ENCODE peak calls at places on chromosomes 16 and 17, in six cellular contexts. F is foreskin keratinocyte; P is H9; J is GM23338; R is left lung; E is CD8-positive, alpha-beta T cell. Y is an unnamed sample.

GRCh38 chr17:74815671-74816370 is 39.7 kb upstream of the NAT9 start:
- DNase-seq in J (peak), E (no peak), F (no peak), R (no peak), P (peak), Y (no peak)

GRCh38 chr17:248337-249235 is 67.1 kb upstream of the DOC2B start:
- DNase-seq in R (peak), E (no peak), F (no peak), P (no peak), J (no peak), Y (no peak)

GRCh38 chr17:4386406-4386805 is 19.9 kb upstream of the UBE2G1 start:
- DNase-seq in F (no peak), R (no peak), P (no peak), E (no peak), J (no peak), Y (no peak)

GRCh38 chr16:72848759-72849664 is 198.9 kb downstream of the ZFHX3 start:
- DNase-seq in P (no peak), F (peak), J (no peak), R (peak), E (no peak), Y (no peak)

GRCh38 chr16:29290631-29291247 is 115.8 kb downstream of the NPIPB11 start:
- DNase-seq in F (peak), J (peak), P (peak), R (peak), E (peak), Y (no peak)

GRCh38 chr17:70138309-70138865 is 30.9 kb upstream of the KCNJ2 start:
- DNase-seq in P (no peak), E (no peak), J (no peak), F (no peak), R (no peak), Y (no peak)

GRCh38 chr17:41489531-41489930 is at the start of gene KRT36:
- DNase-seq in J (no peak), R (no peak), F (no peak), P (no peak), E (no peak), Y (no peak)

GRCh38 chr17:67095803-67096202 is 51.4 kb downstream of the CACNG1 start:
- DNase-seq in P (no peak), J (no peak), R (no peak), E (no peak), F (peak), Y (no peak)

GRCh38 chr17:43416998-43417891 is 18.5 kb downstream of the ARL4D start:
- DNase-seq in F (no peak), E (no peak), R (no peak), J (no peak), P (no peak), Y (no peak)

GRCh38 chr16:82793550-82794244 is 166.9 kb downstream of the CDH13 start:
- DNase-seq in R (no peak), F (no peak), P (no peak), E (no peak), J (peak), Y (no peak)

DNA sequence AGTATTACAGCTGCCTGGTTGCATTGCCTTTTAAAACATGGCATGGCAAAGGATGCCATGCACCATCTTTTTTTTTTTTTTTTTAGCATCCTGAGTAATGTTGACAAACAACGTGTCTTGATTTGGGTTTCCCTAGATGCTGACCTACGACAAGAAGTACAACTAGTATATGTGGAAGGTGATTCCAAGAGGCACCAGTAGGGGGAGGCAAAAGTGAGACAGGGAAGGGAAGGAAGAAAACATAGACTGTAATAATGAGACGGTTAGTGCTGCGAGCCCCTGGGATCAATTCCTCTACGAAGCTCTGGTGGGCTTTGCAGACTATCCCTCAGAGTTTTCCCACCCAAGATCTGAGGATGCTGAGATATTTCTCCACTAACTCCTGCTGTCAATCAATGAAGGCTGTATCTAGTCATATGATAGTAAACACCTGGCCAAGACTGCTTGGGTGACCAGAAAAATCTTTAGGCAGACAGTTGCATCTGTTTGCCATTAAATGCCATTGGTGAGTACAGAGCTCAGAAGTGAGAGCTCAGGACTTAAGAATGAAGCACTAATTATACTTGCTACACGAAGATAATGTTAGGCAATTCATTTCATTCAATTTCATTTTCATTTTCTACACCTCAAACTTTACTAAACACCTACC is 458.6 kb upstream of the GOT2 start:
- DNase-seq in R (no peak), P (peak), F (no peak), J (peak), E (no peak), Y (no peak)
- TF ChIP-seq CTCF in R (peak), P (peak), F (no peak), J (peak), E (no peak), Y (peak)

GRCh38 chr16:2337431-2338296 is 2.9 kb downstream of the ABCA3 start:
- DNase-seq in R (no peak), J (no peak), P (no peak), E (no peak), F (no peak), Y (no peak)

GRCh38 chr16:2331932-2332267 is 8.6 kb downstream of the ABCA3 start:
- DNase-seq in R (no peak), P (no peak), J (no peak), E (no peak), F (no peak), Y (no peak)

GRCh38 chr16:2333231-2333630 is 7.3 kb downstream of the ABCA3 start:
- DNase-seq in F (no peak), E (no peak), R (no peak), P (no peak), J (no peak), Y (no peak)

GRCh38 chr16:2333772-2334379 is 6.7 kb downstream of the ABCA3 start:
- DNase-seq in E (no peak), F (no peak), P (no peak), J (no peak), R (no peak), Y (no peak)

GRCh38 chr16:2335286-2335895 is 5.1 kb downstream of the ABCA3 start:
- DNase-seq in F (no peak), J (no peak), E (no peak), R (no peak), P (no peak), Y (no peak)
- TF ChIP-seq CTCF in F (no peak), J (no peak), E (no peak), R (no peak), P (no peak), Y (no peak)

GRCh38 chr16:2860826-2861567 is 3.0 kb upstream of the PRSS22 start:
- DNase-seq in E (no peak), R (no peak), P (no peak), F (no peak), J (peak), Y (no peak)
- TF ChIP-seq CTCF in E (no peak), R (no peak), P (no peak), F (no peak), J (no peak), Y (no peak)

GRCh38 chr16:23640959-23641765 is at the start of the genes DCTN5 and PALB2:
- DNase-seq in F (peak), R (peak), J (peak), P (peak), E (peak), Y (peak)
- TF ChIP-seq CTCF in F (peak), R (no peak), J (no peak), P (no peak), E (no peak), Y (no peak)

DNA sequence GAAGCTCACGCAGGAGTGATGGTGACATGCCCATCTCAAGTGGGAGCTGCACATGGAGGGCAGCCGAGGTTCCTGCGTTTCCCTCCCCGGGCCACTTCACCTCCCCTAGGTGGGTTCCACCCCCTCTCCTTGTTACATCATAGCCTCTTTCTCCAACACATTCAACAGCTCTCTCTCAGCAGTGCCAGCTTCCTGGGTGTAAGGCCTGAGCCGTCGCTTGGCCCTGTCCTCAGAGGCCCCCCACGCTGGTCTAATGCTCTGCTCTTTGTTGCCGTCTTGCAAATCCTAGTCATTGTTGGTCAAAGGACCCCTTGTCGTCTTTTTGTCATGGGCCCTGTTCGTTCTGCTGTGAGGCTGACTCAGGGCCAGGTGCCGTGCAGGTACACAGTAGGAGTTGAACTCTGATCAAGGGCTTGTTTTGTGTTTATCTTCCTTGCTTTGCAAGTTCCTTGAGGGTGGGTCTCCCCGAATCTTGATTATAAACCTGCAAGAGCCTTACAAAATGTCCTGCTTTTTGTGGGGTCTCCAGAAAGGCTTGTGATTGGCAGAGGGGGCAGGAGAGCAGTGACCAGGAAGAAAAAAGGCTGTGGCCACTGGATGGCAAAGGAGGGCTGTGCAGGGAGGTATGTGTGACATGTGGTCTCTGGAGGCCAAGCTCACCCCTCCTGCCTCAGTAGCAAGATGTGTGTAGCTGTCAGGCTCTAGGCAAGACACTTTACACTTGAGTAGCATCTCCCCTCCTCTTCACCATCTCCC is 136.6 kb downstream of the CCDC182 start:
- DNase-seq in P (peak), J (no peak), F (no peak), E (no peak), R (no peak), Y (no peak)
- TF ChIP-seq CTCF in P (no peak), J (no peak), F (no peak), E (no peak), R (no peak), Y (no peak)

DNA sequence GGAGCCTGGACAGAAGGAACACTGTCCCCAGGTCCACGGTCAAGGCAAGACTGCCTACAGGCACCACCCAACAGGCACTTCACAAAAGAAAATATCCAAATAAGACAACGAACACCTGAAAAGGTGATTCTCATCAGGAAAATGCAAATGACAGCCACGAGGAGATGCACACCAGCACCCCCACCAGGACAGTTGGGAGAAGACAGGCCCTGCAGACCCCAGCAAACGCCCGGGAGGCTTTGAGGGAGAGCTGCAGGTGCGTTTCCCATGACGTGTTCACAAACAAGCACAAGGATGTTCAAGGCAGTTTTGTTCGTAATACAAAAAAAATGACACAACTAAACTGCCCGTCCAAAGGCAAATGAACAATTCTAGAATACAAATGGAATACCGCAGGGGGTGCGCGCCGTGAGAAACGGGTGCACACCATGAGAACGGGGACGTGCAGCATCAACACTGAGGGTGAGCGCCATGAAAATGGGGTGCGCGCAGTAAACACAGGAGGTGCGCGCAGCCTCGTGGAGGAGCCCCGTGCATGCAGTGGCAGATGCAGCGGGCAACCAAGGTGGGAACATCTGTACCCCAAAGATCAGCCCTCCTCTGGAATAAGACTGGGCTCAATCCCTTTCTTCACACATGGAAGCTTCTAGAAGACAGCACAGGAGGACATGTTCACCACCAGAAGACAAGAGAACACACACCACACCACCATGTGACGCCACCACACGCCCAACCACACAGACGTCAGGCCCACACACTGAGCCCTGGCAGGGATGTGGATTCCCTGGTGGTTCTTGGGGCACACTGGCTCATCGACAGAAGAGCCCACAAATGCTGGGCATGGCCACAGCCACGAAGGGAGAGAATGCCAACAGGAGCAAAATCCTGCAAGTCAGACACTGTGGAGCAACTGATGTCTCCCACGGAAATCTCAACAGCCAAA is 91.2 kb downstream of the ZNF778 start:
- DNase-seq in J (peak), E (no peak), F (no peak), R (peak), P (peak), Y (no peak)
- TF ChIP-seq CTCF in J (peak), E (peak), F (peak), R (peak), P (peak), Y (peak)

GRCh38 chr16:80948886-80949502 is 57.7 kb downstream of the CMC2 start:
- DNase-seq in P (peak), E (no peak), R (no peak), J (peak), F (no peak), Y (no peak)
- TF ChIP-seq CTCF in P (peak), E (no peak), R (no peak), J (peak), F (peak), Y (peak)

GRCh38 chr17:37789166-37789565 is 44.3 kb upstream of the HNF1B start:
- DNase-seq in R (no peak), J (no peak), E (no peak), P (no peak), F (no peak), Y (no peak)

GRCh38 chr17:37792787-37793186 is 47.9 kb upstream of the HNF1B start:
- DNase-seq in P (no peak), F (peak), J (peak), R (no peak), E (no peak), Y (no peak)

GRCh38 chr17:37791985-37792384 is 47.1 kb upstream of the HNF1B start:
- DNase-seq in F (no peak), P (no peak), E (no peak), R (no peak), J (no peak), Y (no peak)

GRCh38 chr17:37790153-37790552 is 45.3 kb upstream of the HNF1B start:
- DNase-seq in R (no peak), J (no peak), E (no peak), F (no peak), P (no peak), Y (no peak)

DNA sequence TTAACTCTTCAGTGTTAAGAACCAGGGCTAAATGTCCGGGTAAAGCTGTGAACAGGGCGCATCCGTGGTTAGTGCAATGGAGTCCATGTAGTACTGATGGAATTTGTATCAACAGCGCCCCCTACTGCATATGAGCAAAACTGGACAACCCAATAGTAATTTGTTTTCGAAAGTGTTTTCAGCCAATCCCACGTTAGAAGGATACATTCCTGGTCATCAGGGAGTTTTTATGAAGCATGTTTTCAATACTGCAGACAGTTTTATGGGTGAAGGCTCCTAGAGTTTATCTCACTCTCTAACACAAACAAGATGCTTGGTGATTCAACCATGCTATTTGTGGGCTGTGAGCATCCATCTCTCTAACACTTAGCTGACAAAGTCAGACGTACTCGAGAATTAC is 46.6 kb upstream of the HNF1B start:
- DNase-seq in P (peak), J (peak), F (no peak), E (no peak), R (no peak), Y (no peak)
- TF ChIP-seq CTCF in P (peak), J (peak), F (peak), E (peak), R (peak), Y (peak)

Y was measured in progenitor cell of endocrine pancreas.